ENCODE peak calls at places on chromosomes 3 and 15, in four cellular contexts. P, H, O and X are unnamed samples.

GRCh38 chr3:36981006-36981405 is 11.9 kb downstream of the EPM2AIP1 start:
- DNase-seq in P (no peak), H (no peak), O (no peak), X (no peak)

GRCh38 chr3:186930639-186931486 is 537 bp downstream of the ST6GAL1 start:
- DNase-seq in P (peak; percentile 52), H (peak; percentile 82), O (peak; percentile 71), X (peak; percentile 76)

GRCh38 chr3:121705541-121705940 is 44.0 kb downstream of the GOLGB1 start:
- DNase-seq in P (no peak), H (no peak), O (no peak), X (no peak)

GRCh38 chr3:193812078-193812725 is 219.2 kb downstream of the OPA1 start:
- DNase-seq in P (no peak), H (no peak), O (no peak), X (no peak)

GRCh38 chr3:11373235-11373634 is 101.0 kb downstream of the ATG7 start:
- DNase-seq in P (no peak), H (no peak), O (no peak), X (no peak)

GRCh38 chr3:82796765-82797164 is 1035.3 kb upstream of the GBE1 start:
- DNase-seq in P (no peak), H (no peak), O (no peak), X (no peak)

GRCh38 chr15:91186892-91187644 is 87.0 kb downstream of the SV2B start:
- DNase-seq in P (no peak), H (no peak), O (peak; percentile 13), X (peak; percentile 45)

GRCh38 chr15:63110428-63111026 is 11.1 kb upstream of the LACTB start:
- DNase-seq in P (no peak), H (peak; percentile 17), O (no peak), X (no peak)

GRCh38 chr15:70528270-70528706 is 235.1 kb downstream of the UACA start:
- DNase-seq in P (peak; percentile 66), H (peak; percentile 32), O (peak; percentile 66), X (no peak)

GRCh38 chr3:156691920-156692319 is 17.5 kb downstream of the TIPARP start:
- DNase-seq in P (no peak), H (no peak), O (no peak), X (no peak)

GRCh38 chr3:190728574-190729246 is 133.8 kb downstream of the GMNC start:
- DNase-seq in P (no peak), H (no peak), O (peak; percentile 16), X (no peak)

GRCh38 chr3:156413293-156413912 is 141.5 kb downstream of the SSR3 start:
- DNase-seq in P (no peak), H (no peak), O (no peak), X (no peak)

GRCh38 chr15:92077353-92078080 is 224.0 kb downstream of the SLCO3A1 start:
- DNase-seq in P (no peak), H (peak; percentile 80), O (peak; percentile 44), X (peak; percentile 73)

GRCh38 chr15:69340243-69340991 is 41.7 kb downstream of the PAQR5 start:
- DNase-seq in P (no peak), H (no peak), O (no peak), X (no peak)

GRCh38 chr3:44886561-44886960 is 12.2 kb downstream of the TGM4 start:
- DNase-seq in P (no peak), H (no peak), O (no peak), X (no peak)

GRCh38 chr15:25903024-25903581 is 40.0 kb upstream of the ATP10A start:
- DNase-seq in P (no peak), H (no peak), O (no peak), X (no peak)

GRCh38 chr15:42772126-42772525 is 35.2 kb upstream of the CDAN1 start:
- DNase-seq in P (no peak), H (no peak), O (no peak), X (no peak)

GRCh38 chr3:4584537-4585249 is 91.5 kb downstream of the ITPR1 start:
- DNase-seq in P (peak; percentile 13), H (no peak), O (no peak), X (peak; percentile 58)

GRCh38 chr15:51162865-51163762 is 68.4 kb upstream of the TNFAIP8L3 start:
- DNase-seq in P (peak; percentile 9), H (peak; percentile 86), O (peak; percentile 45), X (peak; percentile 76)

GRCh38 chr3:122572940-122573412 is 4.5 kb upstream of the PARP15 start:
- DNase-seq in P (peak; percentile 77), H (no peak), O (peak; percentile 88), X (no peak)

GRCh38 chr3:195200010-195200822 is 70.7 kb downstream of the XXYLT1 start:
- DNase-seq in P (no peak), H (no peak), O (peak; percentile 41), X (no peak)

GRCh38 chr3:179148446-179149238 is 485 bp downstream of the PIK3CA start:
- DNase-seq in P (no peak), H (peak; percentile 76), O (peak; percentile 7), X (peak; percentile 58)

GRCh38 chr3:159760056-159760455 is 228.6 kb upstream of the IL12A start:
- DNase-seq in P (no peak), H (no peak), O (no peak), X (no peak)

GRCh38 chr15:53843869-53844569 is 84.6 kb upstream of the WDR72 start:
- DNase-seq in P (no peak), H (no peak), O (peak; percentile 84), X (no peak)

GRCh38 chr3:164608554-164609276 is 469.6 kb downstream of the SI start:
- DNase-seq in P (no peak), H (no peak), O (no peak), X (no peak)

GRCh38 chr3:33711100-33711499 is 7.0 kb downstream of the CLASP2 start:
- DNase-seq in P (no peak), H (no peak), O (no peak), X (no peak)

GRCh38 chr3:16849795-16850194 is 35.0 kb upstream of the PLCL2 start:
- DNase-seq in P (no peak), H (no peak), O (no peak), X (no peak)

GRCh38 chr15:54353726-54354125 is 375.5 kb downstream of the UNC13C start:
- DNase-seq in P (no peak), H (no peak), O (no peak), X (no peak)

GRCh38 chr3:121295966-121296365 is 249.8 kb downstream of the POLQ start:
- DNase-seq in P (no peak), H (no peak), O (no peak), X (no peak)

GRCh38 chr3:23810342-23811116 is 4.8 kb downstream of the UBE2E1 start:
- DNase-seq in P (no peak), H (peak; percentile 84), O (peak; percentile 41), X (peak; percentile 65)

GRCh38 chr15:69478259-69478687 is 25.7 kb downstream of the RPLP1 start:
- DNase-seq in P (no peak), H (peak; percentile 86), O (peak; percentile 35), X (peak; percentile 30)

GRCh38 chr15:89184886-89185526 is 36.4 kb downstream of the RLBP1 start:
- DNase-seq in P (no peak), H (no peak), O (no peak), X (no peak)
- TF ChIP-seq JUND in P (no peak), H (no peak), O (no peak), X (no peak)

GRCh38 chr15:96330064-96330449 is 443 bp upstream of the NR2F2 start:
- DNase-seq in P (no peak), H (peak; percentile 81), O (no peak), X (no peak)
- TF ChIP-seq JUND in P (no peak), H (no peak), O (no peak), X (no peak)

GRCh38 chr3:102237181-102237580 is 197.6 kb upstream of the ZPLD1 start:
- DNase-seq in P (no peak), H (no peak), O (no peak), X (peak; percentile 32)

GRCh38 chr3:102238362-102238761 is 196.5 kb upstream of the ZPLD1 start:
- DNase-seq in P (no peak), H (no peak), O (no peak), X (peak; percentile 85)

GRCh38 chr3:102240720-102241119 is 194.1 kb upstream of the ZPLD1 start:
- DNase-seq in P (no peak), H (no peak), O (no peak), X (no peak)

GRCh38 chr3:102235679-102236078 is 199.1 kb upstream of the ZPLD1 start:
- DNase-seq in P (no peak), H (no peak), O (peak; percentile 11), X (no peak)

DNA sequence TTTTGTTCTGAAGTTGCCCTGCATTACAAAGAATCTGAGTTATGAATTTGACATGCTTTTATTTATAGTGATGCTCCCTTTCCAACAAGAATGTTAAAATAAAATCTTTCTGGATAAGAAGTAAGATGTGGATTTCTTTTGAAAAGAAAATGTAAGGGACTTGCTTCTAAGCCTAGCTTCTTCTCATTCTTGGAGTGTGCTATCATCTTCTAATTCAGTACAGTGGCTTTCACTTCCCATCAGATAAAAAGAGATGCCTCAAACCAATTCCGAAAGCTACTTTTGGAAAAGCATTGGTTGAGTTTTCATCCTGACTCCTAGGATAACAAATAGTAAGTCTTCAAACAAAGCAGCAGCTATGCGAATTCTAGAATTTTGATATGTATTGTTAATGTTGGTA is 197.0 kb upstream of the ZPLD1 start:
- DNase-seq in P (no peak), H (no peak), O (no peak), X (no peak)
- TF ChIP-seq JUND in P (no peak), H (no peak), O (no peak), X (no peak)

GRCh38 chr3:170290194-170290593 is 67.3 kb upstream of the SKIL start:
- DNase-seq in P (no peak), H (no peak), O (no peak), X (no peak)
- TF ChIP-seq JUND in P (no peak), H (no peak), O (no peak), X (no peak)

GRCh38 chr3:2635511-2635910 is 474.7 kb downstream of the IL5RA start:
- DNase-seq in P (no peak), H (no peak), O (no peak), X (no peak)
- TF ChIP-seq JUND in P (no peak), H (no peak), O (no peak), X (no peak)

GRCh38 chr3:60501303-60501702 is 749.9 kb downstream of the FHIT start:
- DNase-seq in P (no peak), H (no peak), O (no peak), X (no peak)

DNA sequence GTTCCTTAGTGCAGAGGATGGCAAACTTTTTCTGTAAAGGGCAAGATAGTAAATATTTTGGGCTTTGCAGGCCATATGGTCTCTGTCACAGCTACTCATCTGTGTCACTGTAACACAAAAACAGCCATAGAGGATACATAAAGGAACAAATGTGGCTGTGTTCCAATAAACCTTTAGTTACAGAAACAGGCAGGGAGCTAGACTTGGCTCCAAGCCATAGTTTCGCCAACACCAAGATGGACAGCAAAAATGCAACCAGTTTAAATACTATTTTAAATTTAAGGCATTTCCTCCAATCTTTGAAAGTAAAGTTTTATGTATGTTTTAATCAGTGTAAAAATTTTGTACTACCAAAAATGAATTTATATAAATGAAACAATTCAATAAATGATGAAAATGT is 753.3 kb downstream of the FHIT start:
- DNase-seq in P (no peak), H (no peak), O (no peak), X (peak; percentile 1)
- TF ChIP-seq JUND in P (no peak), H (no peak), O (no peak), X (no peak)

GRCh38 chr3:188097786-188098185 is 56.2 kb upstream of the LPP start:
- DNase-seq in P (no peak), H (no peak), O (no peak), X (no peak)
- TF ChIP-seq JUND in P (no peak), H (no peak), O (no peak), X (no peak)